ENCODE peak calls at places on chromosomes 7 and 10, in ten cellular contexts. B is GM23338, R is SK-N-MC, Y is H1, V is breast epithelium, Z is Panc1, P is sigmoid colon, S is GM12878, N is transverse colon, I is HepG2. H is an unnamed sample.

GRCh38 chr7:87148332-87148955 is 3.8 kb upstream of the DMTF1 start:
- DNase-seq in R (no peak), I (no peak), Z (peak; percentile 42), N (no peak), Y (no peak), S (no peak), V (no peak), B (peak; percentile 65), P (no peak), H (no peak)

GRCh38 chr10:89652971-89653370 is 7.9 kb upstream of the PANK1 start:
- DNase-seq in S (no peak), I (no peak), B (no peak), R (no peak), V (no peak), P (no peak), Y (no peak), Z (no peak), N (no peak), H (no peak)

GRCh38 chr7:45617166-45617565 is 43.0 kb downstream of the ADCY1 start:
- DNase-seq in Y (no peak), S (no peak), Z (no peak), I (no peak), V (no peak), R (no peak), P (no peak), N (no peak), B (peak; percentile 75), H (no peak)

GRCh38 chr10:33015798-33016547 is 57.9 kb upstream of the ITGB1 start:
- DNase-seq in P (no peak), V (no peak), Y (no peak), Z (no peak), I (no peak), R (no peak), B (no peak), S (no peak), N (no peak), H (no peak)

GRCh38 chr10:71333154-71333887 is 14.3 kb downstream of the SLC29A3 start:
- DNase-seq in Y (no peak), I (no peak), N (no peak), S (no peak), Z (no peak), P (no peak), B (no peak), R (no peak), V (no peak), H (no peak)

GRCh38 chr10:73506491-73506890 is 10.7 kb upstream of the PPP3CB start:
- DNase-seq in V (no peak), I (no peak), Y (no peak), P (no peak), N (no peak), B (no peak), S (no peak), Z (no peak), R (no peak), H (no peak)

GRCh38 chr7:1693419-1693990 is 23.4 kb downstream of the ELFN1 start:
- DNase-seq in V (peak; percentile 46), P (peak; percentile 61), Y (peak; percentile 53), I (no peak), Z (no peak), N (no peak), S (no peak), B (no peak), R (no peak), H (peak; percentile 69)

GRCh38 chr10:29784175-29784773 is 149.5 kb upstream of the SVIL start:
- DNase-seq in Y (no peak), Z (peak; percentile 97), I (peak; percentile 29), B (peak; percentile 88), P (peak; percentile 92), R (no peak), V (peak; percentile 68), N (peak; percentile 39), S (no peak), H (no peak)

GRCh38 chr10:43206391-43207235 is 60.3 kb downstream of the RASGEF1A start:
- DNase-seq in I (no peak), Z (no peak), V (peak; percentile 33), S (no peak), N (peak; percentile 5), R (no peak), Y (no peak), P (peak; percentile 56), B (no peak), H (peak; percentile 69)

GRCh38 chr10:124238367-124238766 is 145.0 kb upstream of the CHST15 start:
- DNase-seq in R (no peak), N (peak; percentile 4), I (no peak), P (peak; percentile 55), Y (no peak), Z (no peak), V (no peak), S (no peak), B (no peak), H (no peak)

GRCh38 chr7:1242129-1242572 is 9.5 kb downstream of the UNCX start:
- DNase-seq in I (no peak), S (no peak), V (no peak), Y (no peak), B (peak; percentile 41), R (no peak), P (no peak), Z (no peak), N (no peak), H (no peak)

GRCh38 chr10:117004627-117005453 is at the start of gene SHTN1:
- DNase-seq in B (peak; percentile 72), N (peak; percentile 92), V (peak; percentile 87), S (no peak), R (no peak), I (peak; percentile 70), Y (peak; percentile 78), Z (peak; percentile 51), P (peak; percentile 82), H (peak; percentile 79)

GRCh38 chr10:110408203-110408871 is 89.4 kb upstream of the DUSP5 start:
- DNase-seq in B (peak; percentile 40), S (no peak), I (no peak), Y (no peak), R (no peak), V (peak; percentile 72), Z (no peak), P (no peak), N (no peak), H (no peak)

GRCh38 chr7:99005776-99006175 is 127.4 kb downstream of the TRRAP start:
- DNase-seq in R (no peak), B (no peak), Y (no peak), N (no peak), P (no peak), V (no peak), S (no peak), Z (no peak), I (no peak), H (peak; percentile 88)

GRCh38 chr10:88241501-88241900 is 341.6 kb downstream of the RNLS start:
- DNase-seq in Y (no peak), S (no peak), Z (no peak), I (no peak), N (no peak), V (no peak), P (no peak), R (no peak), B (no peak), H (no peak)

GRCh38 chr7:4791738-4792536 is 16.5 kb downstream of the AP5Z1 start:
- DNase-seq in R (no peak), V (no peak), Y (peak; percentile 99), N (peak; percentile 62), Z (no peak), P (peak; percentile 87), I (peak; percentile 23), B (peak; percentile 96), S (no peak), H (peak; percentile 94)

GRCh38 chr10:62853710-62854109 is 37.5 kb upstream of the EGR2 start:
- DNase-seq in V (no peak), Z (no peak), B (peak; percentile 2), S (no peak), R (no peak), P (no peak), I (no peak), Y (no peak), N (no peak), H (no peak)

GRCh38 chr7:66167773-66168367 is 37.3 kb upstream of the TPST1 start:
- DNase-seq in P (no peak), Z (peak; percentile 46), V (no peak), Y (no peak), B (no peak), S (no peak), R (no peak), N (no peak), I (peak; percentile 31), H (no peak)

DNA sequence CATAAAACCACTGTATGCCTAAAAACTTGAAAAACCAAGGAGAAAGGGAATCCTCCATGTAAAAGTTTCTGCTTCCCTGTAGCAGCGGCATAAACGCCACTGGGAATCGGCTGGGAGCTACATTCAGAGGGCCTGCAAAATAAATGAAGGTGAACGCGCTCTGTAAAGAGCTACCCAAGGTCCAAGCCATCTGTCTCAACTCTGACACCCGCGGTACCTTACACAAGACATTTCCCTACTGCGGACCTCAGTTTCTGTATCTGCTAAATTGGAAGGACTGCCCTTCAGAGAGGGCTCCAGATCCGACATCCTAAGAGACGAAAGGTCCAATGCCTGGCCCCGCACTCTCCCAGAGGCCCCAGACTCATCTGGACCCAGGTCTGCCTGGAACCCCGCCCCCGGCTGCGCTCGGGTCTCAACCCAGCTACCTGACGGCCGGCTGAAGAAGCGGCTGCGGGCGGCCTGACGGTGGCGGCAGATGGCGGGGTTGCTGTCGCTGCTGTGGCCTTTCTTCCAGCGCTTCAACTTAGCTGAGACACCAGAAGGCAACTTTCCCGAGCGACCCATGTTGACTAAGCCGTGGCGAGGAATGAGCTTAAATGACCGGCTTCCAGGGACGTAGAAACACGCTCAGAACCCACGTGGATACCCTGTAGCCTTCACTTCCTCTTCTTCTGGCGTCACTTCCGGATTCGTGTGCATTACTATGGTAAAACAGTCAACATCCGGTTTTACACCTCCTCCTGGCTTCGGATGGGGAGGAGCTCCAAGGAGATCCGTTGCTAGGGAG is at the start of gene RRP12:
- DNase-seq in N (peak; percentile 90), P (peak; percentile 95), B (peak; percentile 100), S (peak; percentile 93), R (peak; percentile 60), V (peak; percentile 71), I (peak; percentile 99), Z (peak; percentile 96), Y (peak; percentile 82), H (peak; percentile 91)
- TF ChIP-seq POLR2AphosphoS5 in N (peak; percentile 37), P (peak; percentile 76), B (peak; percentile 71), S (peak; percentile 94), R (peak; percentile 66), V (peak; percentile 84), I (peak; percentile 80), Z (peak; percentile 88), Y (peak; percentile 71), H (peak; percentile 69)

GRCh38 chr7:2717293-2717904 is 29.4 kb downstream of the AMZ1 start:
- DNase-seq in Y (no peak), N (peak; percentile 77), V (no peak), R (no peak), B (no peak), S (no peak), I (no peak), Z (no peak), P (peak; percentile 79), H (peak; percentile 83)
- H3K27ac ChIP-seq in Y (no peak overlapping the region), N (peak overlapping the region; percentile 69), V (no peak overlapping the region), R (no peak overlapping the region), B (no peak overlapping the region), S (no peak overlapping the region), I (no peak overlapping the region), Z (no peak overlapping the region), P (peak overlapping the region; percentile 48), H (peak overlapping the region; percentile 30)

GRCh38 chr7:27138987-27139334 is 4.5 kb downstream of the HOXA5 start:
- DNase-seq in B (peak; percentile 24), P (no peak), N (no peak), Y (no peak), R (no peak), S (no peak), V (no peak), Z (no peak), I (no peak), H (no peak)
- H3K4me3 ChIP-seq in B (peak overlapping the region; percentile 51), P (peak overlapping the region; percentile 22), N (peak overlapping the region; percentile 53), Y (peak overlapping the region; percentile 47), R (no peak overlapping the region), S (no peak overlapping the region), V (peak overlapping the region; percentile 80), Z (no peak overlapping the region), I (no peak overlapping the region), H (no peak overlapping the region)

GRCh38 chr7:126937196-126937595 is 315.5 kb downstream of the GRM8 start:
- DNase-seq in P (no peak), V (no peak), Y (no peak), I (no peak), S (no peak), N (no peak), R (no peak), Z (no peak), B (no peak), H (no peak)
- TF ChIP-seq POLR2AphosphoS5 in P (no peak), V (no peak), Y (no peak), I (no peak), S (no peak), N (no peak), R (no peak), Z (no peak), B (no peak), H (no peak)

H was measured in spleen.